ENCODE peak calls at places on chromosome 1, in six cellular contexts. T is choroid plexus epithelial cell; G is Ammon's horn; S is stimulated activated naive B cell treated with anti-CD40 and anti-IgM and Interleukin-4, amounts not matched to agents 10 μg/mL and 1 μg/mL and 100 μg/mL, for 72 hours; N is right cardiac atrium; Z is GM18507. X is an unnamed sample.

GRCh38 chr1:31577515-31578191 is 1.3 kb downstream of the TINAGL1 start:
- DNase-seq in T (peak; percentile 38), G (no peak), S (no peak), N (no peak), Z (no peak), X (no peak)

GRCh38 chr1:13820456-13820855 is 120.5 kb downstream of the PRDM2 start:
- DNase-seq in T (no peak), G (no peak), S (no peak), N (peak; percentile 32), Z (no peak), X (no peak)

GRCh38 chr1:84737572-84737971 is 47.3 kb upstream of the SSX2IP start:
- DNase-seq in T (no peak), G (no peak), S (no peak), N (no peak), Z (no peak), X (no peak)

GRCh38 chr1:185520188-185520935 is 203.3 kb upstream of the IVNS1ABP start:
- DNase-seq in T (peak; percentile 16), G (no peak), S (no peak), N (no peak), Z (no peak), X (no peak)

GRCh38 chr1:98323396-98323795 is 338.1 kb upstream of the SNX7 start:
- DNase-seq in T (peak; percentile 92), G (no peak), S (no peak), N (no peak), Z (no peak), X (no peak)

GRCh38 chr1:5886541-5887435 is 105.4 kb downstream of the NPHP4 start:
- DNase-seq in T (no peak), G (no peak), S (no peak), N (no peak), Z (no peak), X (no peak)

GRCh38 chr1:7117599-7118281 is 332.5 kb downstream of the CAMTA1 start:
- DNase-seq in T (peak; percentile 92), G (peak; percentile 18), S (no peak), N (peak; percentile 61), Z (no peak), X (no peak)

GRCh38 chr1:201229771-201230635 is 39.4 kb downstream of the IGFN1 start:
- DNase-seq in T (peak; percentile 36), G (no peak), S (no peak), N (no peak), Z (no peak), X (peak; percentile 3)

GRCh38 chr1:229884765-229885164 is 182.3 kb upstream of the GALNT2 start:
- DNase-seq in T (no peak), G (no peak), S (no peak), N (peak; percentile 62), Z (no peak), X (no peak)

GRCh38 chr1:243903904-243904303 is 53.9 kb upstream of the AKT3 start:
- DNase-seq in T (peak; percentile 61), G (no peak), S (no peak), N (no peak), Z (no peak), X (no peak)

GRCh38 chr1:79896136-79896535 is 889.6 kb upstream of the ADGRL4 start:
- DNase-seq in T (no peak), G (no peak), S (no peak), N (no peak), Z (no peak), X (no peak)

GRCh38 chr1:197799271-197799670 is 24.0 kb upstream of the DENND1B start:
- DNase-seq in T (peak; percentile 84), G (no peak), S (no peak), N (no peak), Z (no peak), X (no peak)

GRCh38 chr1:172394167-172394751 is 26.2 kb upstream of the C1orf105 start:
- DNase-seq in T (peak; percentile 50), G (no peak), S (peak; percentile 62), N (no peak), Z (no peak), X (peak; percentile 35)

GRCh38 chr1:235069577-235070563 is 58.8 kb downstream of the TOMM20 start:
- DNase-seq in T (no peak), G (no peak), S (no peak), N (peak; percentile 83), Z (no peak), X (no peak)

X was measured in natural killer cell.